ENCODE peak calls at places on chromosomes 13 and 19, in six cellular contexts. Y is activated T-cell treated with anti-CD3 and anti-CD28 coated beads, Interleukin-2, amount 50 U/mL, for 72 hours; U is HCEC 1CT; H is breast epithelium; O is fibroblast of mammary gland; Z is H9. K is an unnamed sample.

GRCh38 chr13:79989251-79989661 is 351.7 kb downstream of the SPRY2 start:
- DNase-seq in Y (no peak), U (peak), H (no peak), O (peak), Z (no peak), K (peak)

GRCh38 chr19:55384576-55385235 is 614 bp upstream of the TMEM238 start:
- DNase-seq in Y (no peak), U (no peak), H (no peak), O (no peak), Z (no peak), K (no peak)

GRCh38 chr19:29872224-29872731 is 60.5 kb downstream of the CCNE1 start:
- DNase-seq in Y (peak), U (no peak), H (no peak), O (no peak), Z (peak), K (no peak)

GRCh38 chr13:76823969-76824368 is 62.2 kb downstream of the KCTD12 start:
- DNase-seq in Y (no peak), U (no peak), H (no peak), O (no peak), Z (no peak), K (no peak)

GRCh38 chr13:39556856-39557255 is 46.1 kb downstream of the LHFPL6 start:
- DNase-seq in Y (no peak), U (no peak), H (no peak), O (no peak), Z (no peak), K (no peak)

GRCh38 chr19:48962029-48962848 is 2.9 kb upstream of the FTL start:
- DNase-seq in Y (peak), U (peak), H (no peak), O (peak), Z (peak), K (peak)

GRCh38 chr13:108816381-108816780 is 187.0 kb downstream of the MYO16 start:
- DNase-seq in Y (no peak), U (no peak), H (no peak), O (no peak), Z (no peak), K (no peak)

GRCh38 chr19:49436381-49437017 is 4.8 kb downstream of the SLC17A7 start:
- DNase-seq in Y (peak), U (no peak), H (no peak), O (no peak), Z (peak), K (no peak)

GRCh38 chr19:34082289-34083077 is 89.8 kb upstream of the LSM14A start:
- DNase-seq in Y (no peak), U (no peak), H (no peak), O (no peak), Z (peak), K (no peak)

GRCh38 chr13:28750187-28751045 is 31.6 kb upstream of the SLC46A3 start:
- DNase-seq in Y (no peak), U (no peak), H (no peak), O (no peak), Z (no peak), K (peak)

GRCh38 chr13:31476266-31476665 is 263.1 kb upstream of the RXFP2 start:
- DNase-seq in Y (no peak), U (peak), H (no peak), O (peak), Z (no peak), K (peak)

GRCh38 chr19:33954686-33955085 is 158.0 kb downstream of the KCTD15 start:
- DNase-seq in Y (no peak), U (no peak), H (no peak), O (no peak), Z (no peak), K (no peak)

GRCh38 chr13:32264407-32264806 is 50.8 kb downstream of the ZAR1L start:
- DNase-seq in Y (no peak), U (peak), H (no peak), O (peak), Z (no peak), K (peak)

GRCh38 chr13:85586856-85587255 is 212.4 kb downstream of the SLITRK6 start:
- DNase-seq in Y (no peak), U (no peak), H (no peak), O (no peak), Z (no peak), K (no peak)

GRCh38 chr19:1045247-1045603 is 5.3 kb downstream of the ABCA7 start:
- DNase-seq in Y (peak), U (no peak), H (no peak), O (peak), Z (peak), K (no peak)

GRCh38 chr19:42270346-42271044 is 1.4 kb downstream of the CIC start:
- DNase-seq in Y (peak), U (peak), H (no peak), O (peak), Z (no peak), K (peak)

GRCh38 chr19:49340865-49341718 is 5.9 kb downstream of the CD37 start:
- DNase-seq in Y (no peak), U (no peak), H (peak), O (no peak), Z (no peak), K (no peak)

GRCh38 chr19:51417107-51417806 is at the start of gene SIGLEC10:
- DNase-seq in Y (peak), U (no peak), H (no peak), O (peak), Z (peak), K (peak)

GRCh38 chr19:35170359-35171061 is 16.0 kb downstream of the FXYD5 start:
- DNase-seq in Y (no peak), U (no peak), H (no peak), O (peak), Z (peak), K (no peak)

GRCh38 chr19:16338470-16339360 is 14.1 kb downstream of the KLF2 start:
- DNase-seq in Y (peak), U (peak), H (no peak), O (peak), Z (no peak), K (peak)

GRCh38 chr13:110116072-110116487 is 190.9 kb downstream of the COL4A1 start:
- DNase-seq in Y (peak), U (no peak), H (no peak), O (peak), Z (peak), K (no peak)

GRCh38 chr13:52615134-52615801 is 27.0 kb upstream of the HNRNPA1L2 start:
- DNase-seq in Y (no peak), U (no peak), H (no peak), O (no peak), Z (no peak), K (no peak)

GRCh38 chr19:11465605-11466004 is 15.2 kb downstream of the ELAVL3 start:
- DNase-seq in Y (no peak), U (no peak), H (no peak), O (no peak), Z (peak), K (no peak)

GRCh38 chr19:50931023-50931422 is 19.8 kb upstream of the KLK4 start:
- DNase-seq in Y (no peak), U (no peak), H (no peak), O (no peak), Z (no peak), K (no peak)

GRCh38 chr13:34749046-34749445 is 193.0 kb upstream of the NBEA start:
- DNase-seq in Y (no peak), U (no peak), H (no peak), O (no peak), Z (no peak), K (no peak)

GRCh38 chr13:21800847-21801616 is 130.2 kb downstream of the FGF9 start:
- DNase-seq in Y (no peak), U (no peak), H (no peak), O (no peak), Z (no peak), K (no peak)

K was measured in RPMI7951.